ENCODE peak calls at places on chromosomes 7 and 10, in six cellular contexts. R, Y, P, T, J and S are unnamed samples.

GRCh38 chr10:89954787-89955566 is 253.6 kb downstream of the KIF20B start:
- DNase-seq in R (no peak), Y (no peak), P (no peak), T (peak), J (no peak), S (no peak)

GRCh38 chr10:67607472-67607871 is 88.5 kb downstream of the CTNNA3 start:
- DNase-seq in R (no peak), Y (no peak), P (no peak), T (peak), J (no peak), S (no peak)

GRCh38 chr10:34299105-34299611 is 515.9 kb downstream of the PARD3 start:
- DNase-seq in R (no peak), Y (no peak), P (no peak), T (peak), J (no peak), S (no peak)

GRCh38 chr10:84783386-84783785 is 455.0 kb downstream of the CCSER2 start:
- DNase-seq in R (peak), Y (no peak), P (no peak), T (no peak), J (peak), S (peak)

GRCh38 chr7:19957664-19958063 is 184.2 kb upstream of the TMEM196 start:
- DNase-seq in R (no peak), Y (no peak), P (no peak), T (peak), J (no peak), S (no peak)

GRCh38 chr7:98214811-98215321 is 3.6 kb downstream of the BHLHA15 start:
- DNase-seq in R (no peak), Y (no peak), P (no peak), T (no peak), J (no peak), S (no peak)

GRCh38 chr7:144454-144826 is 47.9 kb upstream of the FAM20C start:
- DNase-seq in R (no peak), Y (no peak), P (no peak), T (no peak), J (no peak), S (no peak)

GRCh38 chr10:23897864-23898263 is 311.1 kb upstream of the KIAA1217 start:
- DNase-seq in R (no peak), Y (no peak), P (no peak), T (no peak), J (no peak), S (no peak)

GRCh38 chr7:12625836-12626235 is 55.3 kb downstream of the SCIN start:
- DNase-seq in R (no peak), Y (no peak), P (no peak), T (no peak), J (no peak), S (no peak)

GRCh38 chr7:144632724-144633123 is 203.1 kb downstream of the TPK1 start:
- DNase-seq in R (no peak), Y (no peak), P (no peak), T (no peak), J (no peak), S (no peak)

GRCh38 chr7:118085000-118085399 is 99.0 kb upstream of the LSM8 start:
- DNase-seq in R (peak), Y (no peak), P (no peak), T (no peak), J (no peak), S (no peak)

GRCh38 chr7:132406039-132406438 is 170.2 kb downstream of the PLXNA4 start:
- DNase-seq in R (no peak), Y (no peak), P (no peak), T (no peak), J (no peak), S (no peak)

GRCh38 chr10:95544783-95545500 is 16.2 kb downstream of the SORBS1 start:
- DNase-seq in R (no peak), Y (no peak), P (no peak), T (no peak), J (no peak), S (no peak)

GRCh38 chr7:65800890-65801341 is 72.0 kb upstream of the VKORC1L1 start:
- DNase-seq in R (no peak), Y (no peak), P (no peak), T (no peak), J (no peak), S (no peak)

GRCh38 chr7:45082031-45082830 is 6.5 kb downstream of the NACAD start:
- DNase-seq in R (no peak), Y (no peak), P (no peak), T (no peak), J (no peak), S (no peak)

GRCh38 chr10:127853868-127854768 is 38.6 kb downstream of the CLRN3 start:
- DNase-seq in R (peak), Y (peak), P (no peak), T (peak), J (peak), S (no peak)

GRCh38 chr10:131972474-131973071 is 9.2 kb downstream of the BNIP3 start:
- DNase-seq in R (no peak), Y (no peak), P (no peak), T (peak), J (peak), S (no peak)

GRCh38 chr10:123380491-123381085 is 226.4 kb downstream of the BUB3 start:
- DNase-seq in R (peak), Y (no peak), P (no peak), T (no peak), J (no peak), S (peak)

GRCh38 chr7:28981282-28981555 is 23.1 kb upstream of the TRIL start:
- DNase-seq in R (no peak), Y (no peak), P (no peak), T (no peak), J (no peak), S (no peak)

GRCh38 chr7:131890191-131890590 is 333.8 kb upstream of the PODXL start:
- DNase-seq in R (no peak), Y (no peak), P (no peak), T (no peak), J (no peak), S (no peak)

GRCh38 chr7:121286742-121287699 is 41.8 kb upstream of the WNT16 start:
- DNase-seq in R (no peak), Y (no peak), P (no peak), T (peak), J (no peak), S (no peak)

GRCh38 chr10:64175271-64175962 is 654.2 kb downstream of the REEP3 start:
- DNase-seq in R (no peak), Y (no peak), P (no peak), T (no peak), J (no peak), S (no peak)

GRCh38 chr10:126082067-126082466 is 185.7 kb downstream of the FANK1 start:
- DNase-seq in R (no peak), Y (no peak), P (no peak), T (no peak), J (no peak), S (no peak)

GRCh38 chr10:36118289-36118688 is 476.2 kb upstream of the FZD8 start:
- DNase-seq in R (no peak), Y (no peak), P (no peak), T (no peak), J (no peak), S (peak)